ENCODE peak calls at places on chromosomes 11 and 22, in six cellular contexts. J is Panc1, A is fibroblast of the aortic adventitia, S is GM06990, U is neural progenitor cell, Q is AG04450. O is an unnamed sample.

GRCh38 chr22:24953294-24954113 is 988 bp downstream of the KIAA1671 start:
- DNase-seq in J (no peak), A (no peak), S (no peak), U (peak; percentile 74), Q (no peak), O (no peak)

GRCh38 chr11:10934293-10934850 is 76.5 kb upstream of the ZBED5 start:
- DNase-seq in J (no peak), A (no peak), S (no peak), U (no peak), Q (no peak), O (no peak)

GRCh38 chr11:125951731-125952130 is 5.9 kb downstream of the VSIG10L2 start:
- DNase-seq in J (no peak), A (no peak), S (no peak), U (no peak), Q (no peak), O (no peak)

GRCh38 chr11:102971766-102972165 is 16.2 kb upstream of the MMP13 start:
- DNase-seq in J (no peak), A (peak; percentile 76), S (no peak), U (no peak), Q (no peak), O (no peak)

GRCh38 chr11:74822187-74822586 is 73.5 kb downstream of the RNF169 start:
- DNase-seq in J (no peak), A (peak; percentile 92), S (no peak), U (no peak), Q (peak; percentile 85), O (peak; percentile 75)

GRCh38 chr11:416757-417621 is 2.2 kb upstream of the SIGIRR start:
- DNase-seq in J (no peak), A (no peak), S (no peak), U (peak; percentile 62), Q (no peak), O (peak; percentile 14)

GRCh38 chr22:36860821-36861659 is at the start of gene NCF4:
- DNase-seq in J (no peak), A (no peak), S (peak; percentile 91), U (no peak), Q (no peak), O (no peak)

GRCh38 chr11:85694385-85694980 is 8.5 kb upstream of the CCDC89 start:
- DNase-seq in J (no peak), A (peak; percentile 70), S (peak; percentile 9), U (peak; percentile 31), Q (no peak), O (peak; percentile 73)

GRCh38 chr11:7527029-7527428 is 13.2 kb downstream of the PPFIBP2 start:
- DNase-seq in J (no peak), A (no peak), S (no peak), U (no peak), Q (no peak), O (no peak)

GRCh38 chr11:91587131-91587530 is 637.5 kb upstream of the FAT3 start:
- DNase-seq in J (no peak), A (no peak), S (no peak), U (no peak), Q (no peak), O (no peak)

GRCh38 chr11:45402049-45402630 is 116.0 kb upstream of the SYT13 start:
- DNase-seq in J (no peak), A (no peak), S (no peak), U (no peak), Q (no peak), O (no peak)

GRCh38 chr11:125180413-125181305 is 16.1 kb downstream of the PKNOX2 start:
- DNase-seq in J (no peak), A (peak; percentile 51), S (no peak), U (no peak), Q (no peak), O (peak; percentile 14)

GRCh38 chr11:87299041-87299481 is 261.3 kb downstream of the TMEM135 start:
- DNase-seq in J (no peak), A (no peak), S (no peak), U (no peak), Q (no peak), O (no peak)

GRCh38 chr11:109405671-109406070 is 16.3 kb upstream of the C11orf87 start:
- DNase-seq in J (no peak), A (peak; percentile 46), S (no peak), U (no peak), Q (peak; percentile 10), O (no peak)

GRCh38 chr11:32940865-32941264 is 48.3 kb downstream of the QSER1 start:
- DNase-seq in J (no peak), A (no peak), S (no peak), U (no peak), Q (no peak), O (no peak)

GRCh38 chr11:73124796-73125195 is 17.3 kb downstream of the FCHSD2 start:
- DNase-seq in J (no peak), A (no peak), S (no peak), U (no peak), Q (no peak), O (no peak)

GRCh38 chr11:29022676-29023075 is 914.5 kb downstream of the METTL15 start:
- DNase-seq in J (no peak), A (peak; percentile 22), S (no peak), U (no peak), Q (no peak), O (no peak)

GRCh38 chr22:41028841-41029240 is 63.6 kb upstream of the EP300 start:
- DNase-seq in J (no peak), A (peak; percentile 86), S (no peak), U (no peak), Q (peak; percentile 78), O (peak; percentile 94)

GRCh38 chr22:38843201-38843715 is 570 bp downstream of the NPTXR start:
- DNase-seq in J (no peak), A (peak; percentile 64), S (peak; percentile 60), U (peak; percentile 89), Q (peak; percentile 52), O (peak; percentile 81)

GRCh38 chr11:8287297-8288070 is 23.8 kb upstream of the LMO1 start:
- DNase-seq in J (no peak), A (no peak), S (no peak), U (peak; percentile 1), Q (no peak), O (no peak)

GRCh38 chr11:135075740-135076139 is 663.7 kb upstream of the B3GAT1 start:
- DNase-seq in J (no peak), A (peak; percentile 3), S (peak; percentile 60), U (peak; percentile 52), Q (no peak), O (peak; percentile 39)

GRCh38 chr22:40654522-40655167 is 18.1 kb upstream of the MRTFA start:
- DNase-seq in J (no peak), A (peak; percentile 81), S (no peak), U (no peak), Q (no peak), O (peak; percentile 68)

GRCh38 chr11:95924414-95924760 is 480 bp upstream of the MTMR2 start:
- DNase-seq in J (no peak), A (peak; percentile 64), S (peak; percentile 3), U (no peak), Q (no peak), O (peak; percentile 57)

GRCh38 chr11:115159122-115159665 is 345.0 kb downstream of the CADM1 start:
- DNase-seq in J (no peak), A (no peak), S (no peak), U (no peak), Q (no peak), O (no peak)

GRCh38 chr11:128482512-128483191 is 104.7 kb downstream of the ETS1 start:
- DNase-seq in J (no peak), A (peak; percentile 83), S (no peak), U (no peak), Q (no peak), O (no peak)

GRCh38 chr11:57647960-57648776 is 1.5 kb downstream of the YPEL4 start:
- DNase-seq in J (no peak), A (no peak), S (no peak), U (no peak), Q (no peak), O (no peak)

GRCh38 chr11:57645716-57646085 is 4.0 kb downstream of the YPEL4 start:
- DNase-seq in J (no peak), A (no peak), S (no peak), U (no peak), Q (no peak), O (no peak)

GRCh38 chr11:57646221-57646620 is 3.5 kb downstream of the YPEL4 start:
- DNase-seq in J (no peak), A (no peak), S (no peak), U (no peak), Q (no peak), O (no peak)

GRCh38 chr11:57647368-57647767 is 2.3 kb downstream of the YPEL4 start:
- DNase-seq in J (no peak), A (no peak), S (no peak), U (peak; percentile 50), Q (no peak), O (no peak)

DNA sequence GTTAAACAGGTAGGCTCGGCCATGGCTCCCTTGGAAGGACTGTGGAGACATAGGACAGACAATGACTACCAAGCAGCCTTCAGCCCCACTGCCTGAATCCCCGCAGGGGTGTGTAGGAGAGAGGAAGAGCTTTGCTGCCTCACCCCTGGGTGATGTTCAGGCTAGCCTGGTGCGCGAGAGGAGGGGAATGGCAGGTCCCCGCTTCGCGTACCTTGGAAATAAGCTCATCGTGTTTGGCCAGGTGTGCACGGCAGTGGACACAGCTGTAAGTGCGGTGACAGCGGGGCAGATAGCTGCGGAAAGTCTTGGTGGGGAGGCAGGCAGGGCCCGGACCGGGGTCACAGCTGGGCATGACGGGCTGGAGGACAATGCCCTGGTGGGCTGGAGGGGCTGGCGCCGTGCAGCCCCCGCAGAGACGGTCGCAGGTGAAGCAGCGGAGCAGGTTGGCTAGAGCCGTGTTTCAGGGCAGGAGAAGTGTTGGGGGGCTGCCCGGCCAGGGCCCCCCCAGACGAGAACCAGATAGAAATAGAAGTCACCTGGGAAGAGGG is 2.9 kb downstream of the YPEL4 start:
- DNase-seq in J (no peak), A (no peak), S (no peak), U (no peak), Q (no peak), O (no peak)
- H3K4me3 ChIP-seq in J (no peak overlapping the region), A (no peak overlapping the region), S (no peak overlapping the region), U (peak overlapping the region; percentile 45), Q (no peak overlapping the region), O (no peak overlapping the region)

GRCh38 chr22:49140921-49141680 is 686.6 kb downstream of the BRD1 start:
- DNase-seq in J (no peak), A (no peak), S (no peak), U (peak; percentile 29), Q (no peak), O (no peak)
- TF ChIP-seq CTCF in J (no peak), A (no peak), S (no peak), U (no peak), Q (no peak), O (no peak)

DNA sequence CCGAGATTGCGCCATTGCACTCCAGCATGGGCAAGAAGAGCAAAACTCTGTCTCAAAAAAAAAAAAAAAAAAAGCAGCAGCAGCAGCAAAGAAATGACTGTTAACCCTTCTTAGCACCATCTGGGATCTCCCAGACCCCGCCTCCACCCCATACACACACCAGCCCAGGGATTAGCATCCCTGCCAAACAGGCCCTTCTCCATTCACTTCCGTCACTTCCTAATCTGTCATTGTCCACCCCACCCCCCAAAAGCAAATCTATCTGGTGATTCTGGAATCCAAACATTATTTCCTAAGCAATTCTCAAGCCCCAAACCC is 5.8 kb upstream of the AHNAK start:
- DNase-seq in J (no peak), A (peak; percentile 35), S (no peak), U (peak; percentile 53), Q (no peak), O (no peak)
- H3K4me3 ChIP-seq in J (no peak overlapping the region), A (peak overlapping the region; percentile 57), S (no peak overlapping the region), U (no peak overlapping the region), Q (peak overlapping the region; percentile 49), O (no peak overlapping the region)

DNA sequence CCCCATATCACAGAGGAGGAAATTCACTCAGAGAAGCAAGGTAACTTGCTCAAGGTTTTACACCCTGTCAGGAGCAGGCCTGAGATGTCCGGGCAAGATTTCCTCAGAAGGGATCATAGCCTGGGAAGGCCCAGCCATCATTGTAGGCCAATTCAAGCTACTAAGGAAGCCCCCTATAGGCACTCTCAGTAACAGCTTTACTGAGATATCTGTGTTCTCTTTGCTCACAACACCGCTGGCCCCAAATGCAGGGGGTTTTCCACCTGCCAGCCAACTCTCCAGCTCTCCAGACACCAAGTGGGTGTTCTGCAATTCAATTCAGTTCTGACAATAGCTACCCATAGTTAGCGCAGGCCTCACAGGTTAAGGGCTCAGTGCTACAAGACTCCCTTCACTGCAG is 84.0 kb downstream of the SLC36A4 start:
- DNase-seq in J (no peak), A (no peak), S (no peak), U (peak; percentile 30), Q (no peak), O (no peak)
- TF ChIP-seq CTCF in J (peak; percentile 12), A (no peak), S (no peak), U (peak; percentile 41), Q (no peak), O (no peak)